ENCODE peak calls at places on chromosome 3, in seven cellular contexts. L, Z, K, U, O, D and A are unnamed samples.

GRCh38 chr3:5122741-5123706 is 932 bp downstream of the ARL8B start:
- DNase-seq in L (peak; percentile 57), U (peak; percentile 47), Z (peak; percentile 36), O (peak; percentile 70), D (peak; percentile 18), K (no peak), A (no peak)

GRCh38 chr3:57683286-57683685 is 9.6 kb downstream of the DENND6A start:
- DNase-seq in Z (no peak), O (no peak), D (no peak), U (no peak), L (no peak), K (no peak), A (no peak)

GRCh38 chr3:28349397-28350000 is 875 bp upstream of the AZI2 start:
- DNase-seq in O (no peak), U (peak; percentile 5), K (no peak), Z (no peak), L (no peak), D (no peak), A (no peak)

GRCh38 chr3:153192327-153192726 is 30.3 kb downstream of the RAP2B start:
- DNase-seq in D (no peak), U (no peak), K (no peak), O (no peak), L (no peak), Z (no peak), A (peak; percentile 10)

GRCh38 chr3:14518893-14519292 is 21.2 kb downstream of the GRIP2 start:
- DNase-seq in L (no peak), O (peak; percentile 23), K (no peak), Z (no peak), U (no peak), D (no peak), A (no peak)

GRCh38 chr3:188792788-188793187 is 379.0 kb upstream of the TPRG1 start:
- DNase-seq in U (peak; percentile 39), L (peak; percentile 39), O (no peak), D (peak; percentile 18), Z (no peak), K (no peak), A (no peak)

GRCh38 chr3:8482960-8483665 is 18.5 kb upstream of the LMCD1 start:
- DNase-seq in D (peak; percentile 77), U (peak; percentile 96), L (peak; percentile 73), Z (peak; percentile 58), K (peak; percentile 73), O (peak; percentile 91), A (peak; percentile 95)

GRCh38 chr3:33194303-33194702 is 24.3 kb downstream of the SUSD5 start:
- DNase-seq in K (no peak), Z (no peak), L (no peak), U (no peak), D (no peak), O (no peak), A (no peak)

GRCh38 chr3:139423232-139423631 is 33.8 kb upstream of the COPB2 start:
- DNase-seq in Z (no peak), L (no peak), O (no peak), U (no peak), D (no peak), K (no peak), A (no peak)

GRCh38 chr3:87298111-87298718 is 21.8 kb upstream of the POU1F1 start:
- DNase-seq in L (no peak), D (no peak), K (no peak), U (no peak), O (no peak), Z (no peak), A (no peak)

GRCh38 chr3:111517801-111518200 is 24.2 kb upstream of the CD96 start:
- DNase-seq in D (no peak), L (no peak), K (no peak), U (no peak), O (no peak), Z (no peak), A (peak; percentile 30)

GRCh38 chr3:61824553-61825135 is 263.3 kb downstream of the PTPRG start:
- DNase-seq in O (no peak), K (no peak), L (no peak), Z (no peak), U (no peak), D (no peak), A (no peak)

GRCh38 chr3:178562869-178563232 is 26.6 kb downstream of the KCNMB2 start:
- DNase-seq in K (peak; percentile 61), L (no peak), U (no peak), Z (no peak), O (no peak), D (no peak), A (peak; percentile 25)

GRCh38 chr3:178562143-178562868 is 26.1 kb downstream of the KCNMB2 start:
- DNase-seq in D (peak; percentile 26), U (peak; percentile 8), O (no peak), L (no peak), K (peak; percentile 11), Z (no peak), A (no peak)

GRCh38 chr3:178561239-178561638 is 25.0 kb downstream of the KCNMB2 start:
- DNase-seq in O (no peak), U (no peak), L (no peak), K (no peak), D (no peak), Z (no peak), A (no peak)

GRCh38 chr3:178558637-178559036 is 22.4 kb downstream of the KCNMB2 start:
- DNase-seq in L (no peak), Z (no peak), K (no peak), O (no peak), D (no peak), U (no peak), A (no peak)

GRCh38 chr3:178560759-178561158 is 24.5 kb downstream of the KCNMB2 start:
- DNase-seq in Z (no peak), K (no peak), U (no peak), D (no peak), L (no peak), O (no peak), A (no peak)
- H3K4me3 ChIP-seq in Z (no peak overlapping the region), K (no peak overlapping the region), U (no peak overlapping the region), D (no peak overlapping the region), L (no peak overlapping the region), O (no peak overlapping the region), A (no peak overlapping the region)

DNA sequence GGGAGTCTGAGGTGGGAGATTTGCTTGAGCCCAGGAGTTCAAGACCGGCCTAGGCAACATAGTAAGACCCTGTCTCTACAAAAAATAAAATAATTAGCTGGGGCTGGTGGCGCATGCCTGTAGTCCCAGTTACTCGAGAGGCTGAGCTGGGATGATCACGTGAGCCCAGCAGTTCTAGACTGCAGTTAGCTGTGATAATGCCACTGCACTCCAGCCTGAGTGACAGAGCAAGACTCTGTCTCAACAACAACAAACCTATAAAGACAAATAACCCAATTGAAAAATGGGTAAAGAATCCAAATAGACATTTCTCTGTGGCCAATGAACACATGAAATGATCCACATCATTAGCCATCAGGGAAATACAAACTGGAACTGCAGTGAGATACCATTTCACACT is 1.1 kb upstream of the RPL32 start:
- DNase-seq in U (no peak), K (no peak), L (no peak), D (no peak), Z (no peak), O (no peak), A (no peak)
- TF ChIP-seq CTCF in U (no peak), K (no peak), L (no peak), D (no peak), Z (no peak), O (no peak), A (no peak)

DNA sequence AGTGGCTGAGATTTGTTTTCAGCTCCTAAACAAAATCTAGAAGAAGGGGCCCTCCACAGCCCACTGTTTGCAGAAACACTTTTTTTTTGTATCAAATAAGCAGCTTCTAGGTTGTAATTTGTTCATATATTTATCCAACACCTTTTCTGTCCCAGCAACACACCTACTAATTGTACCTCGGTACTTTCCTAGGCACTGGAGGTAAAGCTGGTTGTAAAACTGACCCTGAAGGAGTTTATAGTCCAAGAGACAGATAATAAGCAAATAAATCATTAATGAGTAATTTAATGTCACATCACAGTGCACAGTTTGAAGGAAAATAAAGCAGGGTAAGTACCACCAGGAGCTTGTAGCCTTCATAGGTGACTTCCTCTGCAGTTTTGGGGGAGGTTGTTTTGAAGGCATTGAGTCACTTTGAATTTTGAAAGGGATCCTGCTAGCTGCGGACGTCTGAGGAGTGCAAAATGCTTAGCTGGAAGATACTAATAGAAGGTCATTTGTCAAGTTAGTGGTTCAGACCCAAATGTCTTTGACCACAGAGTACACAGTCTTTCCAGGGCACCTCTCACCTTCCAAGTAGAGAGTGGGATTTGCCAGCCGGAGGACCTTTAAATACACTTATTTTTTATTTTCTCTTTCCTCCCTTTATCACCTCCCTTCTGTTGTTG is 53.7 kb downstream of the CMSS1 start:
- DNase-seq in D (no peak), U (no peak), L (no peak), Z (no peak), K (no peak), O (no peak), A (no peak)
- H3K4me3 ChIP-seq in D (peak overlapping the region; percentile 18), U (no peak overlapping the region), L (no peak overlapping the region), Z (peak overlapping the region; percentile 55), K (no peak overlapping the region), O (peak overlapping the region; percentile 87), A (no peak overlapping the region)

GRCh38 chr3:186002884-186003472 is 65.2 kb upstream of the TRA2B start:
- DNase-seq in K (peak; percentile 38), U (no peak), O (no peak), L (no peak), D (no peak), Z (no peak), A (no peak)
- TF ChIP-seq CTCF in K (peak; percentile 53), U (peak; percentile 67), O (no peak), L (no peak), D (peak; percentile 28), Z (peak; percentile 11), A (peak; percentile 29)